ENCODE peak calls at places on chromosomes 1 and 21, in nine cellular contexts. One of them, this sample, is unnamed.

GRCh38 chr1:81585371-81585770 is 215.4 kb upstream of the ADGRL2 start:
- DNase-seq in PC-3: no peak
- DNase-seq in CD4-positive, alpha-beta memory T cell: no peak
- DNase-seq in heart right ventricle: no peak
- DNase-seq in SK-N-SH: no peak
- DNase-seq in transverse colon: no peak
- DNase-seq in stomach: no peak
- DNase-seq in uterus: no peak
- DNase-seq in lower lobe of right lung: no peak
- DNase-seq in this sample: no peak

GRCh38 chr21:25370311-25370744 is 237.0 kb downstream of the MRPL39 start:
- DNase-seq in PC-3: peak; percentile 97
- DNase-seq in transverse colon: no peak
- DNase-seq in heart right ventricle: no peak
- DNase-seq in uterus: no peak
- DNase-seq in stomach: no peak
- DNase-seq in SK-N-SH: no peak
- DNase-seq in CD4-positive, alpha-beta memory T cell: no peak
- DNase-seq in lower lobe of right lung: no peak
- DNase-seq in this sample: no peak

GRCh38 chr1:110879758-110880606 is 7.0 kb downstream of the CD53 start:
- DNase-seq in transverse colon: peak; percentile 15
- DNase-seq in PC-3: peak; percentile 41
- DNase-seq in stomach: no peak
- DNase-seq in heart right ventricle: no peak
- DNase-seq in uterus: no peak
- DNase-seq in lower lobe of right lung: no peak
- DNase-seq in CD4-positive, alpha-beta memory T cell: peak; percentile 50
- DNase-seq in SK-N-SH: no peak
- DNase-seq in this sample: no peak

GRCh38 chr1:35556494-35557117 is 597 bp downstream of the KIAA0319L start:
- DNase-seq in SK-N-SH: no peak
- DNase-seq in uterus: no peak
- DNase-seq in heart right ventricle: no peak
- DNase-seq in transverse colon: no peak
- DNase-seq in lower lobe of right lung: no peak
- DNase-seq in PC-3: no peak
- DNase-seq in CD4-positive, alpha-beta memory T cell: no peak
- DNase-seq in stomach: no peak
- DNase-seq in this sample: no peak

GRCh38 chr21:29465528-29465927 is 166.8 kb downstream of the BACH1 start:
- DNase-seq in PC-3: no peak
- DNase-seq in heart right ventricle: no peak
- DNase-seq in lower lobe of right lung: no peak
- DNase-seq in CD4-positive, alpha-beta memory T cell: no peak
- DNase-seq in SK-N-SH: peak; percentile 54
- DNase-seq in uterus: no peak
- DNase-seq in stomach: no peak
- DNase-seq in transverse colon: no peak
- DNase-seq in this sample: no peak

GRCh38 chr1:228209657-228210056 is 1.8 kb downstream of the OBSCN start:
- DNase-seq in CD4-positive, alpha-beta memory T cell: no peak
- DNase-seq in lower lobe of right lung: no peak
- DNase-seq in transverse colon: no peak
- DNase-seq in uterus: no peak
- DNase-seq in stomach: no peak
- DNase-seq in heart right ventricle: no peak
- DNase-seq in PC-3: no peak
- DNase-seq in SK-N-SH: no peak
- DNase-seq in this sample: no peak

GRCh38 chr1:66244429-66244828 is 289.5 kb upstream of the SGIP1 start:
- DNase-seq in transverse colon: no peak
- DNase-seq in uterus: no peak
- DNase-seq in PC-3: no peak
- DNase-seq in CD4-positive, alpha-beta memory T cell: no peak
- DNase-seq in heart right ventricle: no peak
- DNase-seq in lower lobe of right lung: no peak
- DNase-seq in SK-N-SH: peak; percentile 31
- DNase-seq in stomach: no peak
- DNase-seq in this sample: no peak

GRCh38 chr1:164774819-164775654 is 216.1 kb downstream of the PBX1 start:
- DNase-seq in stomach: no peak
- DNase-seq in heart right ventricle: no peak
- DNase-seq in lower lobe of right lung: no peak
- DNase-seq in PC-3: no peak
- DNase-seq in CD4-positive, alpha-beta memory T cell: no peak
- DNase-seq in SK-N-SH: peak; percentile 65
- DNase-seq in uterus: no peak
- DNase-seq in transverse colon: peak; percentile 41
- DNase-seq in this sample: no peak

GRCh38 chr1:72037745-72038343 is 244.5 kb downstream of the NEGR1 start:
- DNase-seq in uterus: no peak
- DNase-seq in CD4-positive, alpha-beta memory T cell: no peak
- DNase-seq in PC-3: peak; percentile 67
- DNase-seq in transverse colon: peak; percentile 32
- DNase-seq in stomach: peak; percentile 47
- DNase-seq in lower lobe of right lung: no peak
- DNase-seq in SK-N-SH: no peak
- DNase-seq in heart right ventricle: peak; percentile 10
- DNase-seq in this sample: no peak

GRCh38 chr1:227732586-227733308 is 2.4 kb downstream of the JMJD4 start:
- DNase-seq in transverse colon: no peak
- DNase-seq in heart right ventricle: no peak
- DNase-seq in CD4-positive, alpha-beta memory T cell: no peak
- DNase-seq in PC-3: no peak
- DNase-seq in stomach: no peak
- DNase-seq in lower lobe of right lung: peak; percentile 41
- DNase-seq in uterus: no peak
- DNase-seq in SK-N-SH: no peak
- DNase-seq in this sample: no peak

GRCh38 chr1:224922404-224923164 is 6.9 kb upstream of the DNAH14 start:
- DNase-seq in transverse colon: no peak
- DNase-seq in uterus: no peak
- DNase-seq in PC-3: peak; percentile 80
- DNase-seq in CD4-positive, alpha-beta memory T cell: peak; percentile 3
- DNase-seq in SK-N-SH: peak; percentile 61
- DNase-seq in lower lobe of right lung: no peak
- DNase-seq in stomach: peak; percentile 34
- DNase-seq in heart right ventricle: no peak
- DNase-seq in this sample: no peak

GRCh38 chr1:119893238-119893791 is 3.0 kb downstream of the ADAM30 start:
- DNase-seq in CD4-positive, alpha-beta memory T cell: no peak
- DNase-seq in heart right ventricle: no peak
- DNase-seq in transverse colon: no peak
- DNase-seq in uterus: no peak
- DNase-seq in PC-3: no peak
- DNase-seq in lower lobe of right lung: no peak
- DNase-seq in stomach: no peak
- DNase-seq in SK-N-SH: no peak
- DNase-seq in this sample: no peak

GRCh38 chr1:171486048-171486519 is 754 bp downstream of the PRRC2C start:
- DNase-seq in uterus: peak; percentile 19
- DNase-seq in stomach: peak; percentile 27
- DNase-seq in PC-3: peak; percentile 84
- DNase-seq in SK-N-SH: no peak
- DNase-seq in transverse colon: peak; percentile 47
- DNase-seq in heart right ventricle: no peak
- DNase-seq in CD4-positive, alpha-beta memory T cell: peak; percentile 88
- DNase-seq in lower lobe of right lung: no peak
- DNase-seq in this sample: no peak

GRCh38 chr1:153617677-153618076 is 1.6 kb upstream of the S100A14 start:
- DNase-seq in stomach: peak; percentile 91
- DNase-seq in heart right ventricle: peak; percentile 77
- DNase-seq in PC-3: peak; percentile 96
- DNase-seq in CD4-positive, alpha-beta memory T cell: peak; percentile 63
- DNase-seq in uterus: peak; percentile 41
- DNase-seq in transverse colon: peak; percentile 94
- DNase-seq in lower lobe of right lung: no peak
- DNase-seq in SK-N-SH: peak; percentile 82
- DNase-seq in this sample: peak; percentile 80

GRCh38 chr1:202852163-202852904 is 36.6 kb downstream of the RABIF start:
- DNase-seq in heart right ventricle: no peak
- DNase-seq in CD4-positive, alpha-beta memory T cell: peak; percentile 30
- DNase-seq in transverse colon: peak; percentile 35
- DNase-seq in SK-N-SH: peak; percentile 67
- DNase-seq in PC-3: peak; percentile 70
- DNase-seq in stomach: peak; percentile 63
- DNase-seq in lower lobe of right lung: no peak
- DNase-seq in uterus: no peak
- DNase-seq in this sample: no peak

GRCh38 chr1:65260851-65261473 is 48.4 kb upstream of the DNAJC6 start:
- DNase-seq in heart right ventricle: no peak
- DNase-seq in CD4-positive, alpha-beta memory T cell: no peak
- DNase-seq in uterus: no peak
- DNase-seq in PC-3: peak; percentile 81
- DNase-seq in lower lobe of right lung: no peak
- DNase-seq in stomach: no peak
- DNase-seq in SK-N-SH: no peak
- DNase-seq in transverse colon: no peak
- DNase-seq in this sample: no peak

GRCh38 chr1:19639999-19640362 is 4.1 kb upstream of the NBL1 start:
- DNase-seq in stomach: no peak
- DNase-seq in CD4-positive, alpha-beta memory T cell: no peak
- DNase-seq in PC-3: peak; percentile 64
- DNase-seq in heart right ventricle: no peak
- DNase-seq in transverse colon: peak; percentile 58
- DNase-seq in lower lobe of right lung: no peak
- DNase-seq in uterus: no peak
- DNase-seq in SK-N-SH: no peak
- DNase-seq in this sample: no peak
- H3K9me3 ChIP-seq in stomach: no peaks in the 10 kb centered on the region
- H3K9me3 ChIP-seq in CD4-positive, alpha-beta memory T cell: no peaks in the 10 kb centered on the region
- H3K9me3 ChIP-seq in PC-3: no peaks in the 10 kb centered on the region
- H3K9me3 ChIP-seq in heart right ventricle: no peaks in the 10 kb centered on the region
- H3K9me3 ChIP-seq in transverse colon: no peaks in the 10 kb centered on the region
- H3K9me3 ChIP-seq in lower lobe of right lung: no peaks in the 10 kb centered on the region
- H3K9me3 ChIP-seq in uterus: no peaks in the 10 kb centered on the region
- H3K9me3 ChIP-seq in SK-N-SH: no peaks in the 10 kb centered on the region
- H3K9me3 ChIP-seq in this sample: no peaks in the 10 kb centered on the region

DNA sequence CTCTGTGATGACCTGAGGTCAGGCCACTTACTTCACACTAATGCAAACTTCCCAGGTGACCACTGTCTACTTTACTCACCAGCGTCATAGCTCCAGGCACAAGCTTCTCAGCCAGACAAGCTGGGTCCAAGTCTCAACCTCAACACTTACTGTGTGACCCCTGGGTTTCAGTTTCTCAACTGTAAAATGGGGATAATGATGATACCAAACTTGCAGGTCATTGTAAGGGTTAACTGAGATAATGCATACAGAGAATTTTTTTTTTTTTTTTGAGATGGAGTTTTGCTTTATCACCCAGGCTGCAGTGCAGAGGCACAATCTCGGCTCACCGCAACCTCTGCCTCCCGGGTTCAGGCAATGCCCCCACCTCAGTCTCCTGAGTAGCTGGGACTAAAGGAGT is 34.7 kb downstream of the AK2 start:
- DNase-seq in heart right ventricle: no peak
- DNase-seq in stomach: no peak
- DNase-seq in lower lobe of right lung: no peak
- DNase-seq in uterus: no peak
- DNase-seq in SK-N-SH: no peak
- DNase-seq in CD4-positive, alpha-beta memory T cell: no peak
- DNase-seq in transverse colon: no peak
- DNase-seq in PC-3: no peak
- DNase-seq in this sample: no peak
- H3K4me1 ChIP-seq in heart right ventricle: peaks cover 49% of the 10 kb centered on the region
- H3K4me1 ChIP-seq in stomach: peaks cover 29% of the 10 kb centered on the region
- H3K4me1 ChIP-seq in lower lobe of right lung: peaks cover 38% of the 10 kb centered on the region
- H3K4me1 ChIP-seq in uterus: peaks cover 14% of the 10 kb centered on the region
- H3K4me1 ChIP-seq in SK-N-SH: peaks cover 43% of the 10 kb centered on the region
- H3K4me1 ChIP-seq in CD4-positive, alpha-beta memory T cell: peaks cover 14% of the 10 kb centered on the region
- H3K4me1 ChIP-seq in transverse colon: no peaks in the 10 kb centered on the region
- H3K4me1 ChIP-seq in PC-3: peaks cover 26% of the 10 kb centered on the region
- H3K4me1 ChIP-seq in this sample: peaks cover 42% of the 10 kb centered on the region

DNA sequence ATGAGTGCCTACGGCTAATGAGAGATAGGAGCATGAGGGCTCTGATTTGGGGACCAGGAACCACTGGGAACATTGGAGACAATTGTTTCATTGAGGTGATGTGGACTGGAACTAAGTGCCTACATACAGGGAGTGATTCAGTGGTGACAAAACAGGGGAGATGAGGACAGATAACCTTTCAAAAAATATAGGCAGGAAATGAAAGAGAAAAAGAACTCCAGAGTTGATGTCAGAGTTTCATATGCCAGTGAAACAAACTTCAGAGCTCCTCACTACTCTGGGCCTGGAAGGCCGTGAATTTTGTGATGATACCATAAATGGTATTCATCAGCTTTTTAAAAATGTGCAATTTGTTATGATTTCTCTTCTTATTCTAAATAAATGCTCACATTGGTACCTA is 39.3 kb downstream of the FASLG start:
- DNase-seq in transverse colon: no peak
- DNase-seq in heart right ventricle: no peak
- DNase-seq in uterus: no peak
- DNase-seq in lower lobe of right lung: no peak
- DNase-seq in PC-3: peak; percentile 77
- DNase-seq in CD4-positive, alpha-beta memory T cell: peak; percentile 19
- DNase-seq in SK-N-SH: no peak
- DNase-seq in stomach: no peak
- DNase-seq in this sample: no peak
- H3K27ac ChIP-seq in transverse colon: no peak overlapping the region
- H3K27ac ChIP-seq in heart right ventricle: no peak overlapping the region
- H3K27ac ChIP-seq in uterus: no peak overlapping the region
- H3K27ac ChIP-seq in lower lobe of right lung: peak overlapping the region; percentile 2
- H3K27ac ChIP-seq in PC-3: peak overlapping the region; percentile 55
- H3K27ac ChIP-seq in CD4-positive, alpha-beta memory T cell: peak overlapping the region; percentile 64
- H3K27ac ChIP-seq in SK-N-SH: no peak overlapping the region
- H3K27ac ChIP-seq in stomach: peak overlapping the region; percentile 47
- H3K27ac ChIP-seq in this sample: peak overlapping the region; percentile 81

GRCh38 chr1:205237526-205238484 is 10.1 kb downstream of the TMCC2 start:
- DNase-seq in uterus: no peak
- DNase-seq in CD4-positive, alpha-beta memory T cell: no peak
- DNase-seq in heart right ventricle: no peak
- DNase-seq in stomach: peak; percentile 21
- DNase-seq in SK-N-SH: no peak
- DNase-seq in lower lobe of right lung: no peak
- DNase-seq in transverse colon: no peak
- DNase-seq in PC-3: no peak
- DNase-seq in this sample: no peak

GRCh38 chr1:205240569-205240968 is 12.8 kb downstream of the TMCC2 start:
- DNase-seq in PC-3: no peak
- DNase-seq in CD4-positive, alpha-beta memory T cell: no peak
- DNase-seq in heart right ventricle: no peak
- DNase-seq in transverse colon: no peak
- DNase-seq in stomach: no peak
- DNase-seq in SK-N-SH: no peak
- DNase-seq in lower lobe of right lung: no peak
- DNase-seq in uterus: no peak
- DNase-seq in this sample: no peak

GRCh38 chr1:205239078-205239477 is 11.3 kb downstream of the TMCC2 start:
- DNase-seq in heart right ventricle: no peak
- DNase-seq in PC-3: no peak
- DNase-seq in stomach: peak; percentile 10
- DNase-seq in lower lobe of right lung: no peak
- DNase-seq in uterus: no peak
- DNase-seq in SK-N-SH: no peak
- DNase-seq in CD4-positive, alpha-beta memory T cell: no peak
- DNase-seq in transverse colon: no peak
- DNase-seq in this sample: no peak

GRCh38 chr1:205241366-205242030 is 13.8 kb downstream of the TMCC2 start:
- DNase-seq in transverse colon: no peak
- DNase-seq in PC-3: no peak
- DNase-seq in SK-N-SH: no peak
- DNase-seq in uterus: no peak
- DNase-seq in stomach: no peak
- DNase-seq in heart right ventricle: no peak
- DNase-seq in lower lobe of right lung: no peak
- DNase-seq in CD4-positive, alpha-beta memory T cell: no peak
- DNase-seq in this sample: no peak

GRCh38 chr1:205240118-205240517 is 12.4 kb downstream of the TMCC2 start:
- DNase-seq in lower lobe of right lung: no peak
- DNase-seq in SK-N-SH: no peak
- DNase-seq in CD4-positive, alpha-beta memory T cell: no peak
- DNase-seq in heart right ventricle: no peak
- DNase-seq in transverse colon: no peak
- DNase-seq in uterus: no peak
- DNase-seq in stomach: peak; percentile 15
- DNase-seq in PC-3: no peak
- DNase-seq in this sample: no peak
- H3K9me3 ChIP-seq in lower lobe of right lung: no peaks in the 10 kb centered on the region
- H3K9me3 ChIP-seq in SK-N-SH: no peaks in the 10 kb centered on the region
- H3K9me3 ChIP-seq in CD4-positive, alpha-beta memory T cell: no peaks in the 10 kb centered on the region
- H3K9me3 ChIP-seq in heart right ventricle: no peaks in the 10 kb centered on the region
- H3K9me3 ChIP-seq in transverse colon: no peaks in the 10 kb centered on the region
- H3K9me3 ChIP-seq in uterus: no peaks in the 10 kb centered on the region
- H3K9me3 ChIP-seq in stomach: no peaks in the 10 kb centered on the region
- H3K9me3 ChIP-seq in PC-3: no peaks in the 10 kb centered on the region
- H3K9me3 ChIP-seq in this sample: no peaks in the 10 kb centered on the region

This sample was measured in heart left ventricle.